ENCODE peak calls at places on chromosome 3, in six cellular contexts. U is ELR; G is SJCRH30; Z is NCI-H1417 treated with DMSO at 0.1 percent for 48 hours; Q is stimulated activated CD8-positive, alpha-beta memory T cell treated with anti-CD3 and anti-CD28 coated beads, Interleukin-2, amount 100 ng/mL, for 48 hours; X is T-helper 17 cell. I is an unnamed sample.

GRCh38 chr3:160691151-160691550 is 14.2 kb downstream of the ARL14 start:
- DNase-seq in U (no peak), G (no peak), Z (no peak), Q (no peak), X (no peak), I (no peak)

GRCh38 chr3:15405448-15406050 is 21.8 kb downstream of the METTL6 start:
- DNase-seq in U (peak), G (no peak), Z (no peak), Q (no peak), X (no peak), I (no peak)

GRCh38 chr3:144816366-144816765 is 844.7 kb downstream of the DIPK2A start:
- DNase-seq in U (no peak), G (no peak), Z (no peak), Q (no peak), X (no peak), I (no peak)

GRCh38 chr3:193040836-193041672 is 123.4 kb upstream of the MB21D2 start:
- DNase-seq in U (peak), G (no peak), Z (peak), Q (no peak), X (no peak), I (no peak)

GRCh38 chr3:61841111-61841845 is 279.9 kb downstream of the PTPRG start:
- DNase-seq in U (no peak), G (no peak), Z (no peak), Q (no peak), X (no peak), I (no peak)

GRCh38 chr3:186258968-186259367 is 103.1 kb downstream of the DGKG start:
- DNase-seq in U (no peak), G (no peak), Z (no peak), Q (no peak), X (no peak), I (no peak)

GRCh38 chr3:138458774-138459499 is 24.5 kb downstream of the ESYT3 start:
- DNase-seq in U (no peak), G (no peak), Z (no peak), Q (no peak), X (no peak), I (no peak)

GRCh38 chr3:169624533-169624972 is 39.0 kb downstream of the MECOM start:
- DNase-seq in U (no peak), G (peak), Z (no peak), Q (no peak), X (no peak), I (no peak)

GRCh38 chr3:99875573-99875924 is 57.9 kb downstream of the CMSS1 start:
- DNase-seq in U (peak), G (peak), Z (no peak), Q (no peak), X (no peak), I (no peak)

GRCh38 chr3:42473083-42473932 is 29.1 kb upstream of the VIPR1 start:
- DNase-seq in U (peak), G (peak), Z (no peak), Q (no peak), X (no peak), I (peak)

GRCh38 chr3:49313902-49314676 is 25.8 kb downstream of the USP4 start:
- DNase-seq in U (no peak), G (no peak), Z (no peak), Q (no peak), X (no peak), I (no peak)

GRCh38 chr3:63864008-63864871 is 573 bp downstream of the ATXN7 start:
- DNase-seq in U (peak), G (peak), Z (no peak), Q (peak), X (peak), I (peak)

GRCh38 chr3:56135941-56136340 is 332.3 kb downstream of the ERC2 start:
- DNase-seq in U (no peak), G (no peak), Z (no peak), Q (no peak), X (no peak), I (no peak)

GRCh38 chr3:13845806-13846205 is 34.1 kb downstream of the WNT7A start:
- DNase-seq in U (no peak), G (no peak), Z (no peak), Q (no peak), X (no peak), I (no peak)

GRCh38 chr3:121759541-121760202 is 10.1 kb upstream of the GOLGB1 start:
- DNase-seq in U (no peak), G (no peak), Z (no peak), Q (no peak), X (no peak), I (no peak)

GRCh38 chr3:34024447-34025240 is 226.2 kb downstream of the PDCD6IP start:
- DNase-seq in U (no peak), G (no peak), Z (no peak), Q (no peak), X (no peak), I (no peak)

GRCh38 chr3:67637255-67637900 is 17.0 kb downstream of the SUCLG2 start:
- DNase-seq in U (no peak), G (no peak), Z (no peak), Q (no peak), X (no peak), I (no peak)

GRCh38 chr3:66476852-66477381 is 23.9 kb downstream of the LRIG1 start:
- DNase-seq in U (no peak), G (no peak), Z (no peak), Q (no peak), X (no peak), I (no peak)

GRCh38 chr3:136929984-136930671 is 27.7 kb upstream of the IL20RB start:
- DNase-seq in U (no peak), G (peak), Z (no peak), Q (no peak), X (no peak), I (peak)

GRCh38 chr3:197547618-197548017 is 8.2 kb downstream of the BDH1 start:
- DNase-seq in U (no peak), G (no peak), Z (no peak), Q (no peak), X (no peak), I (no peak)

GRCh38 chr3:14319654-14320182 is 82.7 kb upstream of the SLC6A6 start:
- DNase-seq in U (peak), G (peak), Z (no peak), Q (no peak), X (no peak), I (no peak)

GRCh38 chr3:49568965-49569364 is 14.7 kb downstream of the BSN start:
- DNase-seq in U (no peak), G (no peak), Z (peak), Q (no peak), X (no peak), I (no peak)

GRCh38 chr3:126932188-126932931 is 50.6 kb upstream of the PLXNA1 start:
- DNase-seq in U (peak), G (no peak), Z (no peak), Q (no peak), X (no peak), I (no peak)